ENCODE peak calls at places on chromosome 11, in five cellular contexts. N is brain microvascular endothelial cell, T is pancreas, J is neural crest cell, P is fibroblast of pulmonary artery. I is an unnamed sample.

GRCh38 chr11:35617687-35618496 is at the start of gene FJX1:
- DNase-seq in J (peak), T (peak), N (peak), P (peak), I (peak)

GRCh38 chr11:119472186-119472855 is 49.3 kb upstream of the THY1 start:
- DNase-seq in T (no peak), P (no peak), N (no peak), J (no peak), I (no peak)

GRCh38 chr11:68160100-68160695 is 39.0 kb upstream of the CHKA start:
- DNase-seq in J (no peak), N (no peak), T (no peak), P (no peak), I (no peak)

GRCh38 chr11:75402002-75402773 is 2.9 kb downstream of the RPS3 start:
- DNase-seq in N (no peak), J (no peak), P (no peak), T (no peak), I (no peak)

GRCh38 chr11:57801185-57801490 is 39.5 kb downstream of the CTNND1 start:
- DNase-seq in J (no peak), T (no peak), P (no peak), N (no peak), I (no peak)

GRCh38 chr11:118136826-118137225 is 15.8 kb downstream of the SCN4B start:
- DNase-seq in P (no peak), J (no peak), T (no peak), N (no peak), I (no peak)

GRCh38 chr11:117271208-117271607 is 19.9 kb upstream of the BACE1-AS start:
- DNase-seq in P (no peak), J (no peak), N (no peak), T (no peak), I (no peak)

GRCh38 chr11:118343981-118344521 is at the start of gene CD3G:
- DNase-seq in N (no peak), J (no peak), T (no peak), P (no peak), I (no peak)

GRCh38 chr11:110450246-110450645 is 20.5 kb downstream of the FDX1 start:
- DNase-seq in T (no peak), J (no peak), P (no peak), N (no peak), I (no peak)

GRCh38 chr11:39113606-39114005 is 2345.8 kb downstream of the LRRC4C start:
- DNase-seq in P (no peak), T (no peak), J (no peak), N (no peak), I (no peak)

GRCh38 chr11:120746836-120747609 is 235.5 kb downstream of the GRIK4 start:
- DNase-seq in N (no peak), P (peak), T (no peak), J (no peak), I (no peak)

GRCh38 chr11:76672431-76673163 is 2.0 kb upstream of the LRRC32 start:
- DNase-seq in N (no peak), J (no peak), T (no peak), P (peak), I (no peak)

GRCh38 chr11:134257101-134257500 is 3.7 kb downstream of the ACAD8 start:
- DNase-seq in J (no peak), P (no peak), T (no peak), N (no peak), I (no peak)

GRCh38 chr11:76269247-76269646 is 62.9 kb upstream of the WNT11 start:
- DNase-seq in T (no peak), P (no peak), J (no peak), N (no peak), I (no peak)

GRCh38 chr11:72066855-72067254 is 13.5 kb downstream of the NUMA1 start:
- DNase-seq in N (no peak), T (no peak), P (no peak), J (no peak), I (no peak)

GRCh38 chr11:116262370-116262769 is 510.4 kb downstream of the BUD13 start:
- DNase-seq in J (no peak), N (no peak), T (no peak), P (no peak), I (no peak)

GRCh38 chr11:62678433-62678769 is 472 bp downstream of the UBXN1 start:
- DNase-seq in P (no peak), N (no peak), J (no peak), T (no peak), I (no peak)

GRCh38 chr11:62677160-62677559 is 1.7 kb downstream of the UBXN1 start:
- DNase-seq in N (no peak), J (no peak), P (no peak), T (no peak), I (no peak)

GRCh38 chr11:62677709-62678108 is 1.2 kb downstream of the UBXN1 start:
- DNase-seq in N (no peak), P (no peak), T (no peak), J (no peak), I (no peak)

GRCh38 chr11:62678770-62679696 is at the start of gene UBXN1:
- DNase-seq in N (peak), P (peak), T (peak), J (peak), I (peak)

DNA sequence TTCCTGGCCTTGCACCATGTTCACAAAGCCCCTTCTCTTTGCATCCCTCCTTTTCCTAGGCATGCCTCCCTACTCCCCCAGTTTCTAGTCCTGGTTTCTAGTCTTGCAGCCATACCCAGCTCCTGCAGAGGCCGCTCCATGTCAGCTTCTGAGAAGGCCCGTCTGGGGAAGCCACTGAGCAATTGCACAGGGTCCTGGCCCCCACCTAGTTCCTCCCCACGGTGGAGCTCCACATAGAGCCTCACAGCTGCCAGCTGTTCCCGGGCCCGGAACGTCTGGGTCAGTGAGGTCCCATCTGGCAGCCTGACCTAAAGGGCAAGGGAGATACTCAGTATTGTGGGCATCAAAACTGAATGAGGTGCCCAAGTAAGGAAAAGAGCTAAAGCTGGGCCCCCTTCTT is 2.2 kb downstream of the UBXN1 start:
- DNase-seq in T (no peak), N (no peak), P (no peak), J (no peak), I (no peak)
- TF ChIP-seq CTCF in T (no peak), N (no peak), P (no peak), J (no peak), I (no peak)

GRCh38 chr11:66835762-66836405 is 7.4 kb upstream of the RCE1 start:
- DNase-seq in N (no peak), J (no peak), T (no peak), P (peak), I (peak)
- TF ChIP-seq CTCF in N (no peak), J (no peak), T (no peak), P (no peak), I (no peak)

GRCh38 chr11:47269829-47270305 is at the start of gene MADD:
- DNase-seq in N (peak), J (peak), P (peak), T (peak), I (peak)

GRCh38 chr11:47269002-47269828 is 718 bp upstream of the MADD start:
- DNase-seq in N (peak), P (peak), T (peak), J (peak), I (peak)

GRCh38 chr11:47267858-47268257 is 2.1 kb upstream of the MADD start:
- DNase-seq in P (no peak), T (no peak), N (no peak), J (no peak), I (no peak)

GRCh38 chr11:47270331-47271271 is 668 bp downstream of the MADD start:
- DNase-seq in J (no peak), T (peak), N (peak), P (peak), I (peak)

DNA sequence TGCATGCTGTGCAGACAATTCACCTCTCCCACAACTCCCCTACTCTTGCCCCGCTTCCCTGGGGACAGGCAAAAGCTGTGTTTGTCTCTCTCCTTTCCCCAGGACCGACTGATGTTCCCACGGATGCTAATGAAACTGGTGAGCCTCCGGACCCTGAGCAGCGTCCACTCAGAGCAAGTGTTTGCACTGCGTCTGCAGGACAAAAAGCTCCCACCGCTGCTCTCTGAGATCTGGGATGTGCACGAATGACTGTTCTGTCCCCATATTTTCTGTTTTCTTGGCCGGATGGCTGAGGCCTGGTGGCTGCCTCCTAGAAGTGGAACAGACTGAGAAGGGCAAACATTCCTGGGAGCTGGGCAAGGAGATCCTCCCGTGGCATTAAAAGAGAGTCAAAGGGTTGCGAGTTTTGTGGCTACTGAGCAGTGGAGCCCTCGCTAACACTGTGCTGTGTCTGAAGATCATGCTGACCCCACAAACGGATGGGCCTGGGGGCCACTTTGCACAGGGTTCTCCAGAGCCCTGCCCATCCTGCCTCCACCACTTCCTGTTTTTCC is 1.4 kb upstream of the MADD start:
- DNase-seq in N (no peak), P (no peak), T (no peak), J (no peak), I (no peak)
- TF ChIP-seq CTCF in N (no peak), P (no peak), T (no peak), J (no peak), I (no peak)

GRCh38 chr11:109423860-109424190 is 1.8 kb downstream of the C11orf87 start:
- DNase-seq in J (no peak), N (no peak), P (no peak), T (no peak), I (no peak)

GRCh38 chr11:109424893-109425292 is 2.9 kb downstream of the C11orf87 start:
- DNase-seq in T (no peak), J (peak), P (no peak), N (no peak), I (no peak)

GRCh38 chr11:109425554-109425953 is 3.6 kb downstream of the C11orf87 start:
- DNase-seq in T (no peak), P (no peak), N (no peak), J (no peak), I (no peak)

GRCh38 chr11:109423114-109423859 is 1.3 kb downstream of the C11orf87 start:
- DNase-seq in P (peak), T (no peak), J (peak), N (peak), I (no peak)

GRCh38 chr11:109426442-109426841 is 4.5 kb downstream of the C11orf87 start:
- DNase-seq in J (no peak), P (no peak), T (no peak), N (no peak), I (no peak)
- TF ChIP-seq CTCF in J (peak), P (peak), T (no peak), N (peak), I (peak)

DNA sequence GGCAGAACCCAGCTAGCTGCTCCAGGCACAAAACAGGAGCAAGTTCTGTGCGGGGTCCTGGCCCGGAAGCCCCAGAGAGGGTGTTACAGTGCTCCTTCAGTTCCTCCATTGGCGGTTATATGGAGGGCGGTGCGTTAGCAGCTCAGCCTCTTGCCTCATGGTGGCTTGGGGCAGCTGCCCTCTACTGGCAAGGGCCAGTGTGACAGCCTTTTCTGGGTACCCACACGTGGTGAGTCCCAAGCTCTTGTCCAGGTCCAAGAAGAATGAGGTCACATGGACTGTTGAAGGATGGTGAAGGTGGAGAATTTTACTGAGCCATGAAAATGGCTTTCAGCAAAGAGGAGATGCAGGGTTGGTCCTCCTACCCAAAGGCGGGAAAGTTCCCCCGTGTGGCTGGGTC is 100.5 kb downstream of the WT1 start:
- DNase-seq in P (no peak), J (no peak), T (no peak), N (no peak), I (no peak)
- TF ChIP-seq CTCF in P (peak), J (peak), T (peak), N (peak), I (peak)

GRCh38 chr11:126061707-126062678 is 673 bp downstream of the CDON start:
- DNase-seq in T (peak), P (peak), N (no peak), J (peak), I (no peak)

GRCh38 chr11:126063510-126063858 is 818 bp upstream of the CDON start:
- DNase-seq in J (no peak), N (no peak), P (no peak), T (no peak), I (no peak)

GRCh38 chr11:126060651-126061220 is 1.9 kb downstream of the CDON start:
- DNase-seq in T (no peak), N (no peak), P (no peak), J (no peak), I (no peak)

GRCh38 chr11:126059238-126059761 is 3.4 kb downstream of the CDON start:
- DNase-seq in J (no peak), P (no peak), T (no peak), N (no peak), I (no peak)

GRCh38 chr11:126062679-126063509 is at the start of gene CDON:
- DNase-seq in N (peak), P (peak), T (peak), J (peak), I (peak)
- TF ChIP-seq CTCF in N (no peak), P (no peak), T (no peak), J (no peak), I (peak)

GRCh38 chr11:2390871-2391662 is 9.5 kb upstream of the TSSC4 start:
- DNase-seq in P (peak), J (no peak), N (peak), T (no peak), I (peak)

GRCh38 chr11:2387266-2387982 is 10.3 kb downstream of the CD81 start:
- DNase-seq in P (peak), J (no peak), T (no peak), N (no peak), I (peak)

GRCh38 chr11:2390091-2390870 is 10.3 kb upstream of the TSSC4 start:
- DNase-seq in N (no peak), T (no peak), P (no peak), J (no peak), I (no peak)

GRCh38 chr11:2388431-2389024 is 11.4 kb downstream of the CD81 start:
- DNase-seq in P (no peak), J (no peak), T (no peak), N (no peak), I (no peak)

GRCh38 chr11:2389344-2390026 is 11.1 kb upstream of the TSSC4 start:
- DNase-seq in J (no peak), T (no peak), P (no peak), N (no peak), I (no peak)
- TF ChIP-seq CTCF in J (peak), T (no peak), P (no peak), N (peak), I (peak)